ENCODE peak calls at places on chromosomes 12 and 14, in ten cellular contexts. U is ovary, J is adrenal gland, P is cardiac fibroblast, D is astrocyte of the cerebellum, W is endothelial cell, L is DMS153, V is C1 segment of cervical spinal cord, E is HAP-1, N is epithelial cell of esophagus. G is an unnamed sample.

GRCh38 chr12:114361545-114361944 is 44.4 kb downstream of the TBX5 start:
- DNase-seq in U (no peak), J (no peak), P (no peak), D (no peak), W (no peak), L (no peak), V (no peak), E (no peak), N (no peak), G (no peak)

GRCh38 chr14:86626530-86626929 is 1096.6 kb downstream of the FLRT2 start:
- DNase-seq in U (no peak), J (no peak), P (no peak), D (no peak), W (no peak), L (no peak), V (no peak), E (no peak), N (no peak), G (no peak)

GRCh38 chr14:75280831-75281690 is 2.4 kb downstream of the FOS start:
- DNase-seq in U (no peak), J (peak), P (peak), D (no peak), W (no peak), L (no peak), V (no peak), E (no peak), N (peak), G (no peak)

GRCh38 chr12:54988402-54989054 is 4.0 kb upstream of the TESPA1 start:
- DNase-seq in U (peak), J (peak), P (peak), D (no peak), W (no peak), L (peak), V (peak), E (no peak), N (peak), G (peak)

GRCh38 chr12:68081561-68081960 is 78.0 kb downstream of the IFNG start:
- DNase-seq in U (no peak), J (no peak), P (no peak), D (no peak), W (no peak), L (no peak), V (no peak), E (no peak), N (no peak), G (no peak)

GRCh38 chr14:61382842-61383241 is 61.5 kb downstream of the PRKCH start:
- DNase-seq in U (no peak), J (no peak), P (no peak), D (no peak), W (no peak), L (no peak), V (no peak), E (no peak), N (no peak), G (no peak)

GRCh38 chr12:24996102-24996797 is 47.3 kb upstream of the BCAT1 start:
- DNase-seq in U (no peak), J (no peak), P (no peak), D (no peak), W (no peak), L (no peak), V (no peak), E (no peak), N (no peak), G (no peak)

GRCh38 chr14:69643430-69644200 is 32.2 kb downstream of the SUSD6 start:
- DNase-seq in U (no peak), J (peak), P (peak), D (peak), W (no peak), L (peak), V (peak), E (no peak), N (peak), G (no peak)

GRCh38 chr14:93480867-93481266 is 50.1 kb downstream of the UNC79 start:
- DNase-seq in U (no peak), J (no peak), P (no peak), D (no peak), W (no peak), L (no peak), V (no peak), E (no peak), N (no peak), G (no peak)

GRCh38 chr14:34711169-34711568 is 3.2 kb downstream of the CFL2 start:
- DNase-seq in U (no peak), J (no peak), P (peak), D (peak), W (no peak), L (no peak), V (no peak), E (peak), N (peak), G (no peak)

GRCh38 chr14:59086241-59086899 is 102.1 kb upstream of the DAAM1 start:
- DNase-seq in U (no peak), J (no peak), P (peak), D (peak), W (no peak), L (no peak), V (no peak), E (no peak), N (no peak), G (no peak)

GRCh38 chr12:21656931-21657335 is 709 bp downstream of the LDHB start:
- DNase-seq in U (peak), J (peak), P (peak), D (no peak), W (peak), L (no peak), V (peak), E (no peak), N (peak), G (peak)

GRCh38 chr12:1115471-1116242 is 124.6 kb downstream of the ERC1 start:
- DNase-seq in U (no peak), J (no peak), P (peak), D (peak), W (no peak), L (no peak), V (no peak), E (no peak), N (peak), G (no peak)

GRCh38 chr12:71551529-71551928 is 111.9 kb downstream of the LGR5 start:
- DNase-seq in U (no peak), J (no peak), P (peak), D (peak), W (no peak), L (peak), V (no peak), E (peak), N (peak), G (no peak)

GRCh38 chr14:102187044-102187443 is 47.3 kb downstream of the WDR20 start:
- DNase-seq in U (no peak), J (peak), P (peak), D (peak), W (no peak), L (no peak), V (no peak), E (no peak), N (peak), G (no peak)

GRCh38 chr12:69540606-69541386 is 44.5 kb upstream of the CCT2 start:
- DNase-seq in U (no peak), J (no peak), P (peak), D (no peak), W (no peak), L (no peak), V (no peak), E (no peak), N (no peak), G (no peak)

GRCh38 chr14:69483765-69484443 is 624 bp upstream of the PLEKHD1 start:
- DNase-seq in U (peak), J (peak), P (peak), D (no peak), W (peak), L (peak), V (no peak), E (no peak), N (peak), G (no peak)

GRCh38 chr12:107318554-107318803 is 225.1 kb upstream of the CRY1 start:
- DNase-seq in U (no peak), J (no peak), P (no peak), D (no peak), W (no peak), L (no peak), V (no peak), E (no peak), N (no peak), G (no peak)

GRCh38 chr14:70858641-70859040 is 48.6 kb upstream of the PCNX1 start:
- DNase-seq in U (no peak), J (no peak), P (no peak), D (no peak), W (no peak), L (no peak), V (no peak), E (no peak), N (no peak), G (peak)

GRCh38 chr14:77059276-77059934 is 30.9 kb upstream of the IRF2BPL start:
- DNase-seq in U (no peak), J (peak), P (peak), D (peak), W (no peak), L (peak), V (peak), E (no peak), N (peak), G (no peak)

GRCh38 chr12:83818888-83819287 is 1093.7 kb downstream of the SLC6A15 start:
- DNase-seq in U (no peak), J (peak), P (peak), D (no peak), W (no peak), L (no peak), V (no peak), E (no peak), N (peak), G (no peak)

GRCh38 chr14:75282166-75282547 is 3.5 kb downstream of the FOS start:
- DNase-seq in U (no peak), J (no peak), P (peak), D (no peak), W (no peak), L (no peak), V (no peak), E (no peak), N (peak), G (no peak)

GRCh38 chr14:68368850-68369249 is 424.0 kb downstream of the ZFP36L1 start:
- DNase-seq in U (no peak), J (no peak), P (no peak), D (no peak), W (no peak), L (no peak), V (no peak), E (no peak), N (no peak), G (no peak)

GRCh38 chr12:49540229-49541139 is 1.7 kb downstream of the KCNH3 start:
- DNase-seq in U (no peak), J (no peak), P (no peak), D (no peak), W (no peak), L (peak), V (no peak), E (no peak), N (peak), G (no peak)

GRCh38 chr14:50116986-50117385 is 614 bp upstream of the VCPKMT start:
- DNase-seq in U (no peak), J (no peak), P (no peak), D (no peak), W (no peak), L (no peak), V (no peak), E (peak), N (no peak), G (no peak)

GRCh38 chr12:55619352-55620138 is 17.1 kb upstream of the OR10P1 start:
- DNase-seq in U (no peak), J (peak), P (peak), D (peak), W (peak), L (peak), V (peak), E (peak), N (peak), G (peak)

GRCh38 chr12:132600048-132601032 is 10.0 kb downstream of the LRCOL1 start:
- DNase-seq in U (peak), J (peak), P (peak), D (no peak), W (peak), L (peak), V (peak), E (peak), N (peak), G (peak)

GRCh38 chr12:116529048-116529447 is 30.1 kb upstream of the MAP1LC3B2 start:
- DNase-seq in U (no peak), J (no peak), P (no peak), D (no peak), W (no peak), L (no peak), V (no peak), E (no peak), N (no peak), G (no peak)

GRCh38 chr14:20602583-20602982 is 11.4 kb upstream of the RNASE12 start:
- DNase-seq in U (no peak), J (no peak), P (no peak), D (no peak), W (no peak), L (no peak), V (no peak), E (no peak), N (no peak), G (no peak)

GRCh38 chr12:127214196-127214595 is 1052.8 kb upstream of the TMEM132C start:
- DNase-seq in U (no peak), J (no peak), P (peak), D (no peak), W (no peak), L (no peak), V (no peak), E (no peak), N (no peak), G (no peak)

GRCh38 chr12:29226621-29227020 is 77.5 kb downstream of the FAR2 start:
- DNase-seq in U (no peak), J (no peak), P (peak), D (no peak), W (no peak), L (no peak), V (no peak), E (no peak), N (no peak), G (no peak)

GRCh38 chr12:49824886-49825285 is 3.3 kb downstream of the NCKAP5L start:
- DNase-seq in U (no peak), J (peak), P (peak), D (no peak), W (no peak), L (no peak), V (no peak), E (no peak), N (peak), G (no peak)

GRCh38 chr14:38930022-38930421 is 173.0 kb downstream of the SEC23A start:
- DNase-seq in U (no peak), J (no peak), P (no peak), D (no peak), W (no peak), L (no peak), V (no peak), E (no peak), N (no peak), G (no peak)

GRCh38 chr12:12107678-12108077 is 36.9 kb downstream of the BCL2L14 start:
- DNase-seq in U (no peak), J (no peak), P (no peak), D (no peak), W (no peak), L (no peak), V (no peak), E (no peak), N (no peak), G (no peak)

GRCh38 chr14:103404032-103404918 is 19.1 kb downstream of the MARK3 start:
- DNase-seq in U (no peak), J (no peak), P (peak), D (no peak), W (no peak), L (no peak), V (no peak), E (no peak), N (no peak), G (no peak)

GRCh38 chr14:103329421-103330347 is 4.4 kb upstream of the EIF5 start:
- DNase-seq in U (no peak), J (peak), P (peak), D (no peak), W (no peak), L (peak), V (no peak), E (no peak), N (peak), G (no peak)

GRCh38 chr12:108975024-108975593 is 45.8 kb downstream of the SVOP start:
- DNase-seq in U (no peak), J (no peak), P (peak), D (no peak), W (no peak), L (no peak), V (no peak), E (no peak), N (no peak), G (no peak)